ENCODE peak calls at places on chromosomes 3 and 15, in ten cellular contexts. L is dermis blood vessel endothelial cell, O is LoVo, A is mucosa of gallbladder, C is renal cortical epithelial cell, Y is hepatic stellate cell, I is NCI-H82, E is NCI-H1436, R is foreskin fibroblast, M is HEK293T. H is an unnamed sample.

GRCh38 chr3:70110066-70110465 is 110.5 kb downstream of the SAMMSON start:
- DNase-seq in L (no peak), O (no peak), A (no peak), C (no peak), Y (no peak), I (no peak), E (no peak), R (no peak), M (no peak), H (no peak)

GRCh38 chr3:98602078-98602678 is 8.8 kb upstream of the CPOX start:
- DNase-seq in L (peak; percentile 74), O (peak; percentile 53), A (peak; percentile 30), C (peak; percentile 79), Y (peak; percentile 47), I (peak; percentile 84), E (peak; percentile 51), R (peak; percentile 41), M (peak; percentile 57), H (peak; percentile 65)

GRCh38 chr3:74613566-74613965 is 893 bp downstream of the CNTN3 start:
- DNase-seq in L (no peak), O (no peak), A (peak; percentile 25), C (no peak), Y (peak; percentile 12), I (peak; percentile 42), E (no peak), R (no peak), M (no peak), H (no peak)

GRCh38 chr3:12436514-12437222 is 47.6 kb upstream of the TSEN2 start:
- DNase-seq in L (no peak), O (no peak), A (no peak), C (peak; percentile 22), Y (no peak), I (no peak), E (no peak), R (peak; percentile 75), M (no peak), H (peak; percentile 64)

GRCh38 chr15:52772766-52773165 is 17.4 kb downstream of the ONECUT1 start:
- DNase-seq in L (no peak), O (no peak), A (no peak), C (no peak), Y (no peak), I (no peak), E (no peak), R (no peak), M (no peak), H (no peak)

GRCh38 chr3:14178247-14179113 is at the start of the genes LSM3 and XPC:
- DNase-seq in L (peak; percentile 99), O (peak; percentile 98), A (peak; percentile 98), C (peak; percentile 98), Y (peak; percentile 91), I (peak; percentile 98), E (peak; percentile 89), R (peak; percentile 98), M (peak; percentile 93), H (peak; percentile 99)

GRCh38 chr3:125683067-125683844 is 88.0 kb upstream of the OSBPL11 start:
- DNase-seq in L (no peak), O (no peak), A (no peak), C (no peak), Y (no peak), I (peak; percentile 90), E (no peak), R (no peak), M (no peak), H (peak; percentile 29)

GRCh38 chr3:17846466-17846865 is 104.0 kb upstream of the TBC1D5 start:
- DNase-seq in L (no peak), O (no peak), A (no peak), C (peak; percentile 27), Y (peak; percentile 21), I (no peak), E (no peak), R (peak; percentile 29), M (no peak), H (no peak)

GRCh38 chr3:170809975-170810357 is 60.0 kb downstream of the RPL22L1 start:
- DNase-seq in L (peak; percentile 67), O (peak; percentile 82), A (no peak), C (peak; percentile 87), Y (no peak), I (no peak), E (no peak), R (peak; percentile 69), M (no peak), H (no peak)

GRCh38 chr15:57114070-57114469 is 195.6 kb downstream of the TCF12 start:
- DNase-seq in L (peak; percentile 78), O (peak; percentile 18), A (peak; percentile 58), C (peak; percentile 65), Y (no peak), I (no peak), E (no peak), R (no peak), M (no peak), H (no peak)

GRCh38 chr15:88115529-88116152 is 140.9 kb downstream of the NTRK3 start:
- DNase-seq in L (no peak), O (peak; percentile 2), A (no peak), C (no peak), Y (no peak), I (no peak), E (no peak), R (no peak), M (no peak), H (peak; percentile 35)

GRCh38 chr3:134381836-134382442 is 7.7 kb upstream of the AMOTL2 start:
- DNase-seq in L (no peak), O (peak; percentile 78), A (peak; percentile 91), C (no peak), Y (no peak), I (no peak), E (no peak), R (no peak), M (no peak), H (no peak)

GRCh38 chr3:168457973-168458539 is 362.3 kb upstream of the GOLIM4 start:
- DNase-seq in L (no peak), O (no peak), A (no peak), C (no peak), Y (no peak), I (no peak), E (no peak), R (no peak), M (no peak), H (no peak)

GRCh38 chr15:67091966-67092677 is 26.7 kb downstream of the SMAD3 start:
- DNase-seq in L (no peak), O (no peak), A (no peak), C (no peak), Y (no peak), I (no peak), E (no peak), R (no peak), M (no peak), H (peak; percentile 75)

GRCh38 chr3:60414047-60414446 is 837.2 kb downstream of the FHIT start:
- DNase-seq in L (no peak), O (no peak), A (no peak), C (no peak), Y (no peak), I (no peak), E (no peak), R (no peak), M (no peak), H (no peak)

GRCh38 chr3:79005084-79005483 is 762.7 kb downstream of the ROBO1 start:
- DNase-seq in L (no peak), O (no peak), A (no peak), C (no peak), Y (no peak), I (peak; percentile 34), E (no peak), R (peak; percentile 21), M (no peak), H (no peak)

GRCh38 chr3:114213669-114214541 is 23.5 kb downstream of the ZNF80 start:
- DNase-seq in L (peak; percentile 72), O (no peak), A (peak; percentile 25), C (peak; percentile 87), Y (peak; percentile 56), I (peak; percentile 30), E (peak; percentile 28), R (peak; percentile 98), M (peak; percentile 36), H (peak; percentile 28)

GRCh38 chr15:37516628-37517027 is 416.3 kb upstream of the MEIS2 start:
- DNase-seq in L (no peak), O (no peak), A (no peak), C (no peak), Y (no peak), I (no peak), E (no peak), R (no peak), M (no peak), H (no peak)

GRCh38 chr3:126941721-126942270 is 41.1 kb upstream of the PLXNA1 start:
- DNase-seq in L (no peak), O (no peak), A (no peak), C (peak; percentile 86), Y (no peak), I (no peak), E (no peak), R (no peak), M (no peak), H (peak; percentile 80)

H was measured in myocyte.